ENCODE peak calls at places on chromosomes 11 and 22, in ten cellular contexts. W is colonic mucosa, D is fibroblast of mammary gland, K is PC-3, Q is endodermal cell, S is cardiac muscle cell, G is AG04450, X is AG09309, A is testis, E is brain microvascular endothelial cell. C is an unnamed sample.

GRCh38 chr11:103483996-103484395 is 374.8 kb downstream of the DYNC2H1 start:
- DNase-seq in A (no peak), K (peak; percentile 56), Q (no peak), S (no peak), X (no peak), W (no peak), G (no peak), E (peak; percentile 25), D (no peak), C (no peak)

GRCh38 chr22:32005453-32005852 is 37.6 kb upstream of the SLC5A1 start:
- DNase-seq in Q (no peak), S (no peak), W (no peak), D (peak; percentile 39), E (peak; percentile 45), A (no peak), X (peak; percentile 24), G (no peak), K (peak; percentile 66), C (no peak)

GRCh38 chr11:56967726-56968125 is 21.0 kb upstream of the OR5AK2 start:
- DNase-seq in S (no peak), K (peak; percentile 44), W (no peak), G (no peak), A (no peak), E (no peak), Q (no peak), X (no peak), D (no peak), C (no peak)

GRCh38 chr11:73818838-73819237 is 31.2 kb downstream of the MRPL48 start:
- DNase-seq in K (no peak), G (no peak), Q (no peak), W (no peak), A (no peak), X (peak; percentile 5), E (no peak), D (peak; percentile 11), S (no peak), C (no peak)

GRCh38 chr11:126884192-126884973 is 116.2 kb downstream of the KIRREL3 start:
- DNase-seq in D (no peak), K (no peak), G (no peak), Q (no peak), S (no peak), E (no peak), A (no peak), X (no peak), W (no peak), C (no peak)

GRCh38 chr11:43545610-43546009 is 134.9 kb upstream of the HSD17B12 start:
- DNase-seq in D (peak; percentile 3), G (no peak), K (no peak), X (no peak), W (no peak), A (no peak), E (no peak), S (no peak), Q (no peak), C (no peak)

GRCh38 chr11:79437274-79437980 is 3.4 kb downstream of the TENM4 start:
- DNase-seq in A (peak; percentile 70), E (no peak), S (peak; percentile 89), Q (peak; percentile 94), D (peak; percentile 49), X (no peak), W (peak; percentile 57), K (no peak), G (no peak), C (no peak)

GRCh38 chr11:2525941-2526807 is 81.4 kb downstream of the KCNQ1 start:
- DNase-seq in D (no peak), A (no peak), K (no peak), G (no peak), Q (peak; percentile 24), E (no peak), S (no peak), X (no peak), W (peak; percentile 61), C (no peak)

GRCh38 chr11:3137486-3138177 is 27.5 kb downstream of the OSBPL5 start:
- DNase-seq in Q (peak; percentile 22), S (no peak), W (no peak), K (no peak), D (peak; percentile 34), A (no peak), X (no peak), G (no peak), E (no peak), C (no peak)

GRCh38 chr11:70073188-70073817 is 4.8 kb upstream of the ANO1 start:
- DNase-seq in X (no peak), Q (peak; percentile 77), S (no peak), D (no peak), A (no peak), G (peak; percentile 39), K (no peak), W (no peak), E (no peak), C (no peak)

GRCh38 chr11:71240865-71241691 is 11.3 kb downstream of the SHANK2 start:
- DNase-seq in D (peak; percentile 93), A (peak; percentile 41), S (no peak), K (no peak), G (peak; percentile 62), X (peak; percentile 62), Q (peak; percentile 53), E (peak; percentile 90), W (no peak), C (peak; percentile 46)
- H3K4me3 ChIP-seq in D (no peak overlapping the region), A (no peak overlapping the region), S (no peak overlapping the region), K (no peak overlapping the region), G (peak overlapping the region; percentile 27), X (no peak overlapping the region), Q (no peak overlapping the region), E (peak overlapping the region; percentile 10), W (no peak overlapping the region), C (no peak overlapping the region)

DNA sequence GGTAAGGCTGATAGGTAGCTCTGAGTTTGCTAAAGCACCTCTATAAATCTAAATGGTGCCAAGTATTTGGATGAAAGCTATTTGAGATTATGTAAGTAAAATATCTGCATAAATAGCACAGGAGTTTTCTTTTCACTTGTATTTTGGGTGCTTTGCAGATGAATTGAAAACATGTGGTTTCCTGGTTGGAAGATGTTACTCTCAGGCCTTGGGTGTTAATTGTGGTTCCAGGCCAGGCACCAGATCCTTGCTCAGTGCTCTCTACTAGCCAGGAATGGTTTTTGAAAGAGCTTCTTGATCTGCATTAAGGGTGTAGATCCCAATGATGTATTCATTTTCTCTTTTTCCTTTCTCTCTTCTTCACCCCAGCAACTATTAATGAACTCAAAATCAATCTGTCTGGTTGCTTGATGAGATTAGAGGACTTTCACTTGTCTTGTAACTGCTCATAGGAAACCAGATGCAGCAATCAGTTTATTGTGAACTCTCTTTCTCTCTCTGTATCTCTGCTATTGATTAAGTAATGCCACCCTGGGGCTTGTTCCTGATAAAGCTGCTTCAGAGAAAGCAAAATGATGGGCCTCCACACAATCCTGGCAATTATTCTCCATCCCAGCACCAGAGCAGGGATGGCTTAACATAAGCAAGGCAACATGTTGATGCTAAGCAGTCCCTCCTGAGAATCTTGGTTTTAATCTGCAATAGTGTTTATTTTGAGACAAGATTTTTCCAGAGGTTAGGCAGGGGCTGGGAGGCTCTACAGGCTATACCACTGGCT is 147.0 kb upstream of the NTM start:
- DNase-seq in W (no peak), G (no peak), X (no peak), Q (no peak), D (no peak), A (no peak), K (no peak), E (no peak), S (no peak), C (no peak)
- H3K4me3 ChIP-seq in W (no peak overlapping the region), G (no peak overlapping the region), X (no peak overlapping the region), Q (no peak overlapping the region), D (no peak overlapping the region), A (no peak overlapping the region), K (no peak overlapping the region), E (no peak overlapping the region), S (no peak overlapping the region), C (no peak overlapping the region)

DNA sequence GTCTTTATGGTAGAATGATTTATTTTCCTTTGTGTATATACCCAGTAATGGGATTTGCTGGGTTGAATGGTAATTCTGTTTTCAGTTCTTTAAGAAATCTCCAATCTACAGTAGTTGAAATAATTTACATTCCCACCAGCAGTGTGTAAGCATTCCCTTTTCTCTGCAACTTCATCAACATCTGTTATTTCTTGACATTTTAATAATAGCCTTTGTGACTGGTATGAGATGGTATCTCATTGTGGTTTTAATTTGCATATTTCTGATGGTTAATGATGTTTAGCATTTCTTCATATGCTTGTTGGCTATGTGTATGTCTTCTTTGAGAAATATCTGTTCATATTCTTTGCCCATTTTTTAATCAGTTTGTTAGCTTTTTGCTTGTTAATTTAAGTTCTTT is 901.2 kb downstream of the METTL15 start:
- DNase-seq in E (no peak), A (no peak), G (no peak), X (peak; percentile 38), W (no peak), Q (no peak), S (no peak), D (no peak), K (no peak), C (peak; percentile 21)
- H3K4me3 ChIP-seq in E (no peak overlapping the region), A (no peak overlapping the region), G (no peak overlapping the region), X (no peak overlapping the region), W (no peak overlapping the region), Q (no peak overlapping the region), S (no peak overlapping the region), D (no peak overlapping the region), K (no peak overlapping the region), C (no peak overlapping the region)

GRCh38 chr22:50270302-50271010 is at the start of gene MAPK11:
- DNase-seq in Q (peak; percentile 94), W (peak; percentile 73), S (peak; percentile 92), E (peak; percentile 32), G (no peak), X (no peak), D (peak; percentile 59), K (peak; percentile 54), A (peak; percentile 79), C (no peak)

GRCh38 chr22:50272103-50272782 is 2.1 kb upstream of the MAPK11 start:
- DNase-seq in D (peak; percentile 17), K (no peak), X (no peak), E (no peak), S (no peak), G (no peak), W (no peak), Q (peak; percentile 72), A (no peak), C (no peak)

GRCh38 chr22:50269573-50270301 is 443 bp downstream of the MAPK11 start:
- DNase-seq in Q (peak; percentile 63), S (peak; percentile 36), W (no peak), X (no peak), A (peak; percentile 49), E (no peak), G (no peak), K (peak; percentile 27), D (peak; percentile 21), C (no peak)

GRCh38 chr22:50271519-50271970 is 1.4 kb upstream of the MAPK11 start:
- DNase-seq in X (no peak), K (peak; percentile 56), A (peak; percentile 63), G (no peak), W (peak; percentile 82), D (peak; percentile 35), S (peak; percentile 64), Q (peak; percentile 88), E (no peak), C (no peak)

GRCh38 chr22:50271011-50271394 is 823 bp upstream of the MAPK11 start:
- DNase-seq in W (no peak), K (no peak), E (no peak), G (no peak), D (no peak), S (no peak), Q (no peak), A (no peak), X (no peak), C (no peak)
- H3K4me3 ChIP-seq in W (peak overlapping the region; percentile 35), K (peak overlapping the region; percentile 68), E (peak overlapping the region; percentile 51), G (peak overlapping the region; percentile 62), D (peak overlapping the region; percentile 46), S (peak overlapping the region; percentile 20), Q (peak overlapping the region; percentile 66), A (peak overlapping the region; percentile 45), X (peak overlapping the region; percentile 59), C (peak overlapping the region; percentile 58)